ENCODE peak calls at places on chromosomes 12 and 14, in five cellular contexts. R is lower lobe of right lung; M is mesothelial cell of epicardium; J is neural crest cell; O is CD8-positive, alpha-beta T cell. A is an unnamed sample.

GRCh38 chr14:96934961-96935360 is 137.8 kb downstream of the VRK1 start:
- DNase-seq in M (no peak), J (no peak), R (no peak), O (no peak), A (no peak)

GRCh38 chr12:70080577-70080976 is 162.7 kb upstream of the CNOT2 start:
- DNase-seq in M (no peak), R (no peak), O (no peak), J (no peak), A (no peak)

GRCh38 chr12:51028126-51028810 is 2.1 kb upstream of the SLC11A2 start:
- DNase-seq in J (peak; percentile 7), M (no peak), O (no peak), R (no peak), A (no peak)

GRCh38 chr12:24222968-24223367 is 273.5 kb upstream of the SOX5 start:
- DNase-seq in R (no peak), M (no peak), O (no peak), J (no peak), A (no peak)

GRCh38 chr14:69237142-69237541 is 22.8 kb upstream of the GALNT16 start:
- DNase-seq in J (no peak), O (no peak), R (no peak), M (no peak), A (no peak)

GRCh38 chr12:124939428-124940142 is 25.1 kb upstream of the UBC start:
- DNase-seq in O (peak; percentile 80), M (peak; percentile 94), J (peak; percentile 90), R (peak; percentile 86), A (peak; percentile 89)

GRCh38 chr14:96911499-96912130 is 114.4 kb downstream of the VRK1 start:
- DNase-seq in M (no peak), J (no peak), O (no peak), R (no peak), A (no peak)

GRCh38 chr14:88879016-88879415 is 54.6 kb downstream of the TTC8 start:
- DNase-seq in M (no peak), R (no peak), O (no peak), J (no peak), A (no peak)

GRCh38 chr14:105250008-105250366 is 1.7 kb downstream of the BTBD6 start:
- DNase-seq in M (no peak), R (no peak), O (no peak), J (no peak), A (no peak)

GRCh38 chr14:69171569-69171968 is 18.6 kb upstream of the DCAF5 start:
- DNase-seq in J (no peak), O (no peak), M (no peak), R (no peak), A (no peak)

GRCh38 chr12:24902521-24903304 is 46.2 kb downstream of the BCAT1 start:
- DNase-seq in O (no peak), M (peak; percentile 46), J (peak; percentile 22), R (peak; percentile 63), A (no peak)

GRCh38 chr12:20063116-20063515 is 305.2 kb upstream of the PDE3A start:
- DNase-seq in M (no peak), O (no peak), J (no peak), R (no peak), A (no peak)

GRCh38 chr12:39587247-39587646 is 32.4 kb downstream of the ABCD2 start:
- DNase-seq in M (no peak), O (peak; percentile 1), R (no peak), J (no peak), A (no peak)

GRCh38 chr14:99173086-99173485 is 98.9 kb downstream of the BCL11B start:
- DNase-seq in O (no peak), M (no peak), J (no peak), R (no peak), A (no peak)

GRCh38 chr14:99166506-99166905 is 105.5 kb downstream of the BCL11B start:
- DNase-seq in R (no peak), M (no peak), O (no peak), J (no peak), A (no peak)

GRCh38 chr14:99171396-99171795 is 100.6 kb downstream of the BCL11B start:
- DNase-seq in R (no peak), J (no peak), M (no peak), O (no peak), A (no peak)

GRCh38 chr14:99168330-99168729 is 103.7 kb downstream of the BCL11B start:
- DNase-seq in M (no peak), O (no peak), R (no peak), J (no peak), A (no peak)

GRCh38 chr14:99169776-99170356 is 102.1 kb downstream of the BCL11B start:
- DNase-seq in J (no peak), O (no peak), R (no peak), M (no peak), A (no peak)
- TF ChIP-seq CTCF in J (no peak), O (no peak), R (no peak), M (no peak), A (no peak)

GRCh38 chr14:55026793-55027560 is at the start of the genes SOCS4 and WDHD1:
- DNase-seq in J (peak; percentile 91), O (peak; percentile 93), R (peak; percentile 97), M (peak; percentile 93), A (peak; percentile 96)
- TF ChIP-seq CTCF in J (no peak), O (no peak), R (peak; percentile 30), M (no peak), A (no peak)

DNA sequence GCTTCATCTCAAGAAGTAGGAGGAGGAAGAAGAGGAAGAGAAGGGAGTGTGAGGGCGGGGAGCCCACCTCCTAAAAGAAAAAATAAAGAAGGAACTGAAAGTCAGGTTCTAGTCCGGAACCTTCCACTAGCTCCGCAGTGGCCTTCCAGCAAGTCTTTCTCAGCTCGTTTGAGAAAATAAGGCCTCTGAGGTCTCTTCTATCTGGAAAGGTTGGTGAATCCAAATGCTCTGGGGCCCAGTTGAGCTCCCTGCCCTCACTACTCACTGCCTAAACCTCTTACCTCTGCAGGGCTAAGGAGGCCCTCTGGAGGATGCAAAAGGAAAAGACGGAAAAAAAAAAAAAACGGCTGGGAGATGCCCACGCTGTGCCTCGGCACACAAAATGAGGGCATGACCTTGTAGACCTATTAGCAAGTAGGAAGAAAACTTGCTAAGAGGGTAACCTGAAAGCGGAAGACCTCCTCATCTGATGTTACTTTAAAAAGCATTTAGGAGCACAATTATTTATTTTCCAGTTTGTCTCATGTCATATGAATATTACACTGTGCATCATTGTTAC is 35.9 kb downstream of the FBLN5 start:
- DNase-seq in M (no peak), R (no peak), O (peak; percentile 11), J (peak; percentile 11), A (no peak)
- TF ChIP-seq CTCF in M (no peak), R (peak; percentile 48), O (peak; percentile 56), J (peak; percentile 64), A (peak; percentile 57)

DNA sequence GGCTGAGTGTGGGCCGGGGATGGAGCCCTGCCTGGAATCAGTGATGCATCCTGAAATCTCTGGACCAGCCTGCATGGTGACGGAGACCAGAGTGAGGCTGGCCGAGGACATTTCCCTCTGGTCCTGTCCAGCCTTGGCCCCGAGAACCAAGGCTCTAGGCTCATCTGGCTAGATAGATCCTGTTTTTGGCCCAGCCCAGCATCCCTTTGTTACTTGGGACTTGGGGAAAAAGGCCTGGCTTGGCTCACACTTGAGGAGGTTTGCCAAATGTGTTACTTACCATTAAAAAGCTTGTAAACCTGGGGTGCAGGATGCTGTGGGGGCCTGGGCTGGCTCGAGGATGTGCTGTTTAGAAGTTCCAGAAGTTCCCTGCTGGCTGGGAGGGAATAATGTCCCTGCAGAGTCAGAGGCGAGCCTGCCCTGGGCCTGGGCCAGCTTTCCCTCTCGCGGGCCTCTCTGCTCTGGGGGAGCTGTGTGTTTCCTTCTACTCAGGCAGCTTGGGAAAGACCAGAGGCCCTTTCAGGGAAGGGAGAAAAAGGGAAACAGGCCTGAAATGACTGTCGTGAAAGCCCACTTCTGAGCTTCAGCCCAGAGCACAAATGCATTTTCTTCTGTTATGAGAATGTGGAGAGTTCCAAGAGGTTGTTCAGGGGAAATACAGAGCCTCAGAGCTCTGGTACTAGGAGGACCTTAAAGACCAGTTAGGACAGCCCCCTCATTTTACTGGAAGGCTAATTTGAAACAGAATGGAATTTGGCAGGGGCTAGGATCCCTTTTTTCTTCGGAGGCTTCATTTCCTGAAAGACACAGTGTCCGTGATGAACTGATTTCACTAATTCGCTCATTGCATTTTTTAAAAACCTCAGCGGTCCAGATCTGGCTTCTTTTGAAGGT is 47.2 kb upstream of the CTDSP2 start:
- DNase-seq in M (peak; percentile 91), R (peak; percentile 88), O (no peak), J (peak; percentile 33), A (no peak)
- TF ChIP-seq CTCF in M (no peak), R (no peak), O (no peak), J (no peak), A (no peak)

GRCh38 chr12:64749466-64750202 is 9.6 kb downstream of the GNS start:
- DNase-seq in O (no peak), R (peak; percentile 54), M (no peak), J (no peak), A (no peak)

GRCh38 chr12:64745259-64745807 is 13.9 kb downstream of the GNS start:
- DNase-seq in R (no peak), J (no peak), O (no peak), M (no peak), A (no peak)

GRCh38 chr12:64744422-64745258 is 14.6 kb downstream of the GNS start:
- DNase-seq in O (no peak), J (no peak), M (no peak), R (no peak), A (no peak)

GRCh38 chr12:64746663-64747062 is 12.5 kb downstream of the GNS start:
- DNase-seq in J (no peak), M (no peak), R (no peak), O (no peak), A (no peak)

DNA sequence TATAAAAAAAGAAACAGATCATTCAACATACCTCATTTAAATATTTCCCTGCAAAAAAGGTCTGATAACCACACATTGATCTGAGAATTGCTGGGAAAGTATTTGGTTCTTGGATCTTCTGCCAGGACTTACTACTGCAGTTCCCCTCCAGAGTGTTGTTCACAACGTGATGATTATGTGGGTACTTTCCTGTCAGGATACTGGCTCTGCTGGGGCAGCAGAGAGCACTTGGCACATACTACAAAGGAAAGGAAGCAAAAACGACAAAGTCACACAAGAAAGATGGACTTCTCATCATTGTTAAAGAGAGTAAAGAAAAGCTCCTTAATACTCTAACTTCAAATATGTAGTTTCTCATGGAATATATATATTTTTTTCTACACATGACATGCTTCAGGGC is 11.5 kb downstream of the GNS start:
- DNase-seq in J (no peak), R (no peak), O (no peak), M (no peak), A (no peak)
- TF ChIP-seq CTCF in J (no peak), R (no peak), O (no peak), M (no peak), A (no peak)

GRCh38 chr14:55160989-55161388 is 30.4 kb downstream of the DLGAP5 start:
- DNase-seq in M (no peak), J (no peak), O (no peak), R (no peak), A (no peak)
- TF ChIP-seq CTCF in M (peak; percentile 46), J (peak; percentile 70), O (peak; percentile 68), R (peak; percentile 69), A (peak; percentile 67)

GRCh38 chr14:23446291-23446851 is 10.9 kb upstream of the MYH7 start:
- DNase-seq in M (no peak), J (no peak), O (no peak), R (no peak), A (no peak)
- TF ChIP-seq CTCF in M (no peak), J (no peak), O (no peak), R (no peak), A (no peak)

GRCh38 chr12:102740157-102741032 is 176.6 kb downstream of the PAH start:
- DNase-seq in R (no peak), J (no peak), M (no peak), O (no peak), A (no peak)
- TF ChIP-seq CTCF in R (no peak), J (peak; percentile 74), M (peak; percentile 59), O (no peak), A (no peak)

GRCh38 chr14:35215110-35215872 is 76.9 kb upstream of the PSMA6 start:
- DNase-seq in J (no peak), O (no peak), M (no peak), R (no peak), A (no peak)
- TF ChIP-seq CTCF in J (peak; percentile 64), O (no peak), M (no peak), R (peak; percentile 55), A (no peak)

A was measured in natural killer cell.